ENCODE peak calls at places on chromosomes 4 and X, in nine cellular contexts. G is right lobe of liver; T is effector memory CD4-positive, alpha-beta T cell; P is colonic mucosa; W is left ventricle myocardium inferior; I is MM.1S; X is lung; N is cardiac muscle cell; R is CD8-positive, alpha-beta T cell. K is an unnamed sample.

GRCh38 chrX:2401590-2402360 is 99.0 kb downstream of the DHRSX start:
- DNase-seq in T (no peak), I (no peak), P (no peak), W (peak; percentile 50), N (no peak), R (no peak), G (no peak), X (no peak), K (no peak)

GRCh38 chr4:36189511-36190226 is 54.6 kb downstream of the ARAP2 start:
- DNase-seq in R (no peak), W (no peak), X (no peak), N (no peak), I (peak; percentile 26), G (no peak), T (no peak), P (no peak), K (peak; percentile 52)

GRCh38 chr4:183081116-183081469 is 18.0 kb upstream of the WWC2 start:
- DNase-seq in W (no peak), X (no peak), P (no peak), N (no peak), G (no peak), T (no peak), I (no peak), R (no peak), K (no peak)

GRCh38 chr4:52001616-52002015 is 18.5 kb downstream of the LRRC66 start:
- DNase-seq in G (no peak), I (no peak), P (no peak), N (peak; percentile 20), X (no peak), T (no peak), R (no peak), W (no peak), K (no peak)

GRCh38 chr4:108114503-108114902 is 54.2 kb downstream of the LEF1 start:
- DNase-seq in N (no peak), X (no peak), I (no peak), G (no peak), W (no peak), T (no peak), R (no peak), P (no peak), K (no peak)

GRCh38 chr4:184265566-184266351 is 48.1 kb upstream of the ENPP6 start:
- DNase-seq in W (no peak), R (no peak), P (no peak), I (peak; percentile 86), T (no peak), X (no peak), N (peak; percentile 38), G (no peak), K (peak; percentile 30)

GRCh38 chr4:126583509-126583908 is 1049.2 kb upstream of the INTU start:
- DNase-seq in N (peak; percentile 21), T (no peak), R (no peak), P (no peak), W (no peak), G (no peak), X (no peak), I (peak; percentile 51), K (no peak)

GRCh38 chrX:96244955-96245354 is 439.7 kb upstream of the DIAPH2 start:
- DNase-seq in W (no peak), P (no peak), I (no peak), T (no peak), G (no peak), R (no peak), X (no peak), N (no peak), K (no peak)

GRCh38 chr4:75699299-75699698 is 25.1 kb upstream of the USO1 start:
- DNase-seq in G (no peak), W (no peak), N (no peak), R (no peak), I (no peak), X (no peak), P (no peak), T (no peak), K (no peak)

GRCh38 chr4:168408620-168409019 is 71.7 kb downstream of the DDX60L start:
- DNase-seq in P (peak; percentile 40), I (no peak), R (no peak), W (peak; percentile 48), G (no peak), N (peak; percentile 97), X (no peak), T (no peak), K (no peak)

GRCh38 chr4:48290146-48290772 is 20.6 kb upstream of the TEC start:
- DNase-seq in I (no peak), P (peak; percentile 35), T (no peak), R (no peak), N (peak; percentile 33), W (no peak), G (no peak), X (no peak), K (peak; percentile 37)

GRCh38 chr4:132542228-132542627 is 606.9 kb upstream of the PCDH10 start:
- DNase-seq in R (no peak), T (no peak), N (no peak), X (no peak), W (no peak), I (no peak), G (no peak), P (no peak), K (no peak)

GRCh38 chr4:20528508-20528907 is 171.8 kb upstream of the PACRGL start:
- DNase-seq in T (no peak), W (no peak), G (no peak), R (no peak), N (no peak), X (no peak), P (no peak), I (no peak), K (no peak)

GRCh38 chrX:110125435-110125834 is 122.5 kb downstream of the TMEM164 start:
- DNase-seq in T (no peak), W (no peak), N (no peak), I (no peak), P (no peak), X (no peak), G (no peak), R (no peak), K (no peak)

GRCh38 chr4:6087669-6088068 is 69.4 kb upstream of the C4orf50 start:
- DNase-seq in N (peak; percentile 16), X (no peak), G (peak; percentile 65), W (no peak), R (no peak), T (no peak), P (no peak), I (no peak), K (peak; percentile 27)

DNA sequence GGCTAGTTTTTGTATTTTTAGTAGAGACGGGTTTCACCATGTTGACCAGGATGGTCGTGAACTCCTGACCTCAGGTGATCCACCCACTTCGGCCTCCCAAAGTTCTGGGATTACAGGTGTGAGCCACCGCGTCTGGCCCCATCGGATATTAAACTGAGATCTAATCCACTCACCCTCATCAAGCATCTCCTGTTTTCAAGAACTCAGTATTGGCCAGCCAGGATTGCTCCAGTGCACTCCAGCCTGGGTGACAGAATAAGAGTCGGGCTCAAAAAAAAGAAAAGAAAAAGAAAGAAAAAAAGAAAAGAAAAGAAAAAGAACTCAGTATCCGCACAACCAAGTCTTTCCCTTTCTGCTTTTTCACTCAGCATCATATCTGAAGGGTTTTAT is 167.6 kb downstream of the OR13H1 start:
- DNase-seq in T (no peak), R (no peak), G (no peak), I (no peak), P (no peak), X (no peak), N (no peak), W (no peak), K (no peak)
- H3K4me3 ChIP-seq in T (no peak overlapping the region), R (no peak overlapping the region), G (peak overlapping the region; percentile 43), I (peak overlapping the region; percentile 34), P (peak overlapping the region; percentile 32), X (no peak overlapping the region), N (no peak overlapping the region), W (no peak overlapping the region), K (no peak overlapping the region)

DNA sequence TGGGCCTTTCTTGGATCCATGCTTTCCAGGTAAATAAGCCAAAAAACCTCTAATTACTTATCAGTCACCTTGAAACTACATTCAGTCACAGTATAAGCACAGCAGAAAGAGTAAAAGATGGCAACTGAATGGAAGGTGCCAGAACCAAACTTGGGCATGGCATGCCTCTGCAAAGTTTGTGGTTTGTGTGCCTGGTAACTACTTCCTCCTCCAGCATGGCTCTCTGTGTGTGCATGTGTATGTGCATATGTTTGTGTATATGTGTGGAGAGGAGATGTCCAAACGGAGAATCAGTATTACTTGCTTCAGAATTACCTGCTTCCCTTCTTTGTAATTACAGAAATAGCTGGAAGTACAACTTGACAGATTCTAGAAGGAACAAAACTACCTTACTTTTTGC is 67.5 kb downstream of the AGTR2 start:
- DNase-seq in W (no peak), N (no peak), T (no peak), R (no peak), I (no peak), X (no peak), G (no peak), P (no peak), K (no peak)
- H3K27ac ChIP-seq in W (no peak overlapping the region), N (no peak overlapping the region), T (no peak overlapping the region), R (no peak overlapping the region), I (no peak overlapping the region), X (no peak overlapping the region), G (no peak overlapping the region), P (no peak overlapping the region), K (no peak overlapping the region)

DNA sequence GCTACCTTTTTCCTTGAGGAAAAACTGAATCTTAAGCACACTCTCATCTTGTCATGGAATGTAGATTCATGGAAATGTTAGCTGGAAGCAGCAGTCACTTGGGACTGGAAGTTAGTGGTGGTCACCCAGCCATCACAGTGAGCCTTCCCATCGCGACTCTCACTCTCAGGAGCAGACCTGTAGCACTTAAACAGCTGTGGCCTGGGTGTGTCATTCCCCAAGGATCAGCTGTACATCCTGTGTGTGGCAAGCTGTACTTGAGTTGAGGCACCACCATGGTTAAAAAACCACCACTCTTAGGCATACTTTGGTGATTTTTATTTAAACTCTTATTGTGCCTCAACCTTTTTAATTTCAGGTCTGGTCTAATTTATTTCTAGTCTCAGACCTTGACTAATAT is 46.7 kb downstream of the JADE1 start:
- DNase-seq in G (no peak), T (no peak), N (no peak), W (no peak), P (no peak), R (no peak), X (no peak), I (no peak), K (no peak)
- H3K4me1 ChIP-seq in G (no peaks in the 10 kb centered on the region), T (peaks cover 11% of the 10 kb centered on the region), N (no peaks in the 10 kb centered on the region), W (peaks cover 45% of the 10 kb centered on the region), P (no peaks in the 10 kb centered on the region), R (peaks cover 20% of the 10 kb centered on the region), X (peaks cover 7% of the 10 kb centered on the region), I (peaks cover 18% of the 10 kb centered on the region), K (no peaks in the 10 kb centered on the region)

GRCh38 chr4:7328913-7329638 is 105.7 kb downstream of the PSAPL1 start:
- DNase-seq in N (peak; percentile 67), R (no peak), P (no peak), G (no peak), W (peak; percentile 58), I (no peak), X (peak; percentile 66), T (no peak), K (no peak)
- H3K4me3 ChIP-seq in N (no peak overlapping the region), R (no peak overlapping the region), P (no peak overlapping the region), G (no peak overlapping the region), W (no peak overlapping the region), I (no peak overlapping the region), X (no peak overlapping the region), T (no peak overlapping the region), K (no peak overlapping the region)